ENCODE peak calls at places on chromosome 11, in nine cellular contexts. F is H1, P is transverse colon, N is upper lobe of left lung, X is sigmoid colon, C is ovary, I is A549, Q is stomach, K is esophagus muscularis mucosa. H is an unnamed sample.

GRCh38 chr11:130439160-130439519 is 9.3 kb upstream of the ADAMTS15 start:
- DNase-seq in N (no peak), P (no peak), I (no peak), X (no peak), Q (no peak), K (no peak), C (no peak), F (no peak), H (no peak)

GRCh38 chr11:113106507-113106906 is 145.3 kb downstream of the NCAM1 start:
- DNase-seq in N (no peak), F (no peak), Q (no peak), I (no peak), P (no peak), K (no peak), X (no peak), C (no peak), H (no peak)

GRCh38 chr11:117772360-117772759 is 24.7 kb downstream of the DSCAML1 start:
- DNase-seq in X (no peak), N (no peak), F (no peak), Q (no peak), K (no peak), P (no peak), C (no peak), I (no peak), H (no peak)

GRCh38 chr11:94749367-94749766 is 18.8 kb upstream of the AMOTL1 start:
- DNase-seq in X (no peak), Q (no peak), K (no peak), N (no peak), C (no peak), F (no peak), I (peak), P (no peak), H (no peak)

GRCh38 chr11:108549319-108549885 is 44.2 kb downstream of the EXPH5 start:
- DNase-seq in F (no peak), X (no peak), I (no peak), N (no peak), K (no peak), P (no peak), C (no peak), Q (no peak), H (no peak)

GRCh38 chr11:126332221-126332711 is 23.2 kb upstream of the ST3GAL4 start:
- DNase-seq in C (peak), P (no peak), Q (no peak), I (no peak), F (no peak), X (no peak), K (no peak), N (no peak), H (peak)

GRCh38 chr11:130527648-130528300 is 79.3 kb downstream of the ADAMTS15 start:
- DNase-seq in N (no peak), Q (no peak), I (no peak), X (no peak), F (no peak), C (no peak), P (no peak), K (no peak), H (no peak)

GRCh38 chr11:41660585-41660984 is 201.1 kb upstream of the LRRC4C start:
- DNase-seq in Q (no peak), F (peak), P (no peak), K (no peak), X (no peak), C (no peak), N (no peak), I (no peak), H (no peak)

GRCh38 chr11:61473370-61474025 is 35.1 kb upstream of the LRRC10B start:
- DNase-seq in X (no peak), Q (no peak), I (no peak), N (no peak), P (no peak), C (no peak), F (no peak), K (no peak), H (no peak)

GRCh38 chr11:29826878-29827277 is 190.0 kb downstream of the KCNA4 start:
- DNase-seq in K (no peak), Q (no peak), P (no peak), X (no peak), N (no peak), F (no peak), I (no peak), C (no peak), H (no peak)

GRCh38 chr11:19673924-19674390 is 38.7 kb upstream of the NAV2 start:
- DNase-seq in Q (no peak), K (peak), I (no peak), N (peak), X (peak), F (no peak), P (peak), C (peak), H (peak)

GRCh38 chr11:7570938-7571337 is 57.1 kb downstream of the PPFIBP2 start:
- DNase-seq in P (no peak), I (no peak), X (no peak), F (no peak), Q (no peak), N (no peak), C (no peak), K (no peak), H (no peak)

GRCh38 chr11:67253872-67254624 is 12.2 kb upstream of the GRK2 start:
- DNase-seq in C (no peak), X (peak), Q (no peak), K (no peak), F (no peak), N (no peak), P (no peak), I (no peak), H (no peak)
- H3K27ac ChIP-seq in C (no peak), X (no peak), Q (no peak), K (no peak), F (no peak), N (no peak), P (peak), I (no peak), H (peak)

GRCh38 chr11:45392621-45393183 is 106.6 kb upstream of the SYT13 start:
- DNase-seq in I (no peak), F (no peak), C (no peak), K (no peak), N (no peak), Q (no peak), P (no peak), X (peak), H (no peak)

GRCh38 chr11:45391168-45391850 is 105.2 kb upstream of the SYT13 start:
- DNase-seq in I (no peak), N (no peak), K (no peak), C (no peak), F (no peak), P (no peak), X (peak), Q (no peak), H (no peak)

GRCh38 chr11:45392154-45392553 is 106.0 kb upstream of the SYT13 start:
- DNase-seq in C (no peak), K (no peak), P (no peak), I (no peak), N (no peak), Q (no peak), F (no peak), X (no peak), H (no peak)

GRCh38 chr11:45388472-45388871 is 102.3 kb upstream of the SYT13 start:
- DNase-seq in Q (no peak), F (no peak), N (no peak), K (no peak), X (no peak), P (no peak), I (no peak), C (no peak), H (no peak)

GRCh38 chr11:45390407-45390806 is 104.3 kb upstream of the SYT13 start:
- DNase-seq in K (no peak), I (no peak), X (no peak), Q (no peak), N (no peak), F (no peak), P (no peak), C (no peak), H (no peak)
- TF ChIP-seq EP300 in K (no peak), I (no peak), X (no peak), Q (no peak), N (no peak), F (no peak), P (no peak), C (no peak), H (no peak)

DNA sequence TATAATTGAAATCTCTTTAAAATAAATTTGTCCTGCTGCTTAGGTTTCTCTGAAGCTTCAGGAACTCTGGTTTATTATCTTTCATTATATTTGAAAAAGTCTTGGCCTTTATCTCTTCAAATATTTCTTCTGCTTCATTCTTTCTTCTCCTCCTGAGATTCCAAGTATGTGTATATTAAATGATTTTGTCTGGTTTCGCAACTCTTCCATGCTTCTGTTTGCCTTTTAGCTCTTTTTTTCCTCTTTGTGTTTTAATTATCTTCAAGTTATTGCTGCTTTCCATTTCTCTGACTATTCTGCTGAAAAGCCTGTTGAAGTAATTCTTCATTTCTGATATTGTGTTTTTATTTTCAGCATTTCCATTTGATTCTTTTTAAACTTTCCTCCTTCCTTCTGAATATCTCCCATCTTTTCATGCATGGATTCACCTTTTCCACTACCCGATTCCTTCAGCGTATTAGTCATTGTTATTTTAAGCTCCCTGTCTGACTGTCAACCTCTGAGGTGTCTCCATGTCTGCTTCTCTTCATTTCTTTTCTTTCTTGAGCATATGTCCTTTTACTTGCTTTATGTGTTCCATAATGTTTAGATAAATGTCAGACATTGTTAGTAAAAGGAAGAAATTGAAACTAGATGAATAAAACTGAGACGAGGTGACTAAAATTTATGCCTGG is 46.6 kb upstream of the CTSC start:
- DNase-seq in X (no peak), N (no peak), C (no peak), Q (no peak), F (no peak), K (no peak), P (no peak), I (peak), H (no peak)
- H3K27ac ChIP-seq in X (peak), N (no peak), C (no peak), Q (no peak), F (no peak), K (no peak), P (no peak), I (peak), H (no peak)

GRCh38 chr11:11608783-11609232 is 13.0 kb downstream of the GALNT18 start:
- DNase-seq in F (no peak), Q (no peak), K (no peak), N (no peak), I (no peak), C (no peak), P (no peak), X (no peak), H (peak)
- TF ChIP-seq EP300 in F (no peak), Q (no peak), K (no peak), N (no peak), I (no peak), C (no peak), P (no peak), X (no peak), H (no peak)

GRCh38 chr11:76303399-76303798 is 77.5 kb downstream of the THAP12 start:
- DNase-seq in P (no peak), F (no peak), I (no peak), X (no peak), C (no peak), Q (no peak), K (no peak), N (no peak), H (no peak)
- H3K27ac ChIP-seq in P (no peak), F (no peak), I (no peak), X (no peak), C (no peak), Q (no peak), K (no peak), N (no peak), H (no peak)

H was measured in tibial nerve.